ENCODE peak calls at places on chromosomes 2 and 18, in seven cellular contexts. One of them, this sample, is unnamed.

GRCh38 chr2:204665244-204665643 is 120.0 kb downstream of the PARD3B start:
- DNase-seq in neural progenitor cell: peak; percentile 6
- DNase-seq in astrocyte: peak; percentile 89
- DNase-seq in PC-9: peak; percentile 49
- DNase-seq in fibroblast of lung: peak; percentile 10
- DNase-seq in GM23248: peak; percentile 57
- DNase-seq in K562: no peak
- DNase-seq in this sample: peak; percentile 7

GRCh38 chr2:128195435-128195984 is 104.5 kb downstream of the UGGT1 start:
- DNase-seq in neural progenitor cell: no peak
- DNase-seq in astrocyte: no peak
- DNase-seq in PC-9: no peak
- DNase-seq in fibroblast of lung: no peak
- DNase-seq in GM23248: no peak
- DNase-seq in K562: no peak
- DNase-seq in this sample: no peak

GRCh38 chr18:70636991-70637390 is 348.1 kb downstream of the SOCS6 start:
- DNase-seq in neural progenitor cell: no peak
- DNase-seq in astrocyte: peak; percentile 1
- DNase-seq in PC-9: no peak
- DNase-seq in fibroblast of lung: no peak
- DNase-seq in GM23248: peak; percentile 26
- DNase-seq in K562: no peak
- DNase-seq in this sample: no peak

GRCh38 chr2:216731465-216731864 is 36.1 kb upstream of the IGFBP5 start:
- DNase-seq in neural progenitor cell: no peak
- DNase-seq in astrocyte: no peak
- DNase-seq in PC-9: no peak
- DNase-seq in fibroblast of lung: no peak
- DNase-seq in GM23248: no peak
- DNase-seq in K562: no peak
- DNase-seq in this sample: no peak

GRCh38 chr2:233208382-233209116 is 42.9 kb upstream of the ATG16L1 start:
- DNase-seq in neural progenitor cell: no peak
- DNase-seq in astrocyte: no peak
- DNase-seq in PC-9: peak; percentile 84
- DNase-seq in fibroblast of lung: no peak
- DNase-seq in GM23248: peak; percentile 11
- DNase-seq in K562: no peak
- DNase-seq in this sample: peak; percentile 27

GRCh38 chr2:236498369-236498768 is 71.3 kb upstream of the ACKR3 start:
- DNase-seq in neural progenitor cell: peak; percentile 49
- DNase-seq in astrocyte: peak; percentile 90
- DNase-seq in PC-9: peak; percentile 79
- DNase-seq in fibroblast of lung: no peak
- DNase-seq in GM23248: peak; percentile 74
- DNase-seq in K562: no peak
- DNase-seq in this sample: peak; percentile 39

GRCh38 chr2:237475704-237476107 is 11.3 kb upstream of the MLPH start:
- DNase-seq in neural progenitor cell: no peak
- DNase-seq in astrocyte: peak; percentile 83
- DNase-seq in PC-9: no peak
- DNase-seq in fibroblast of lung: no peak
- DNase-seq in GM23248: peak; percentile 92
- DNase-seq in K562: no peak
- DNase-seq in this sample: peak; percentile 74

GRCh38 chr2:62501059-62501458 is 4.9 kb downstream of the TMEM17 start:
- DNase-seq in neural progenitor cell: no peak
- DNase-seq in astrocyte: no peak
- DNase-seq in PC-9: no peak
- DNase-seq in fibroblast of lung: no peak
- DNase-seq in GM23248: no peak
- DNase-seq in K562: no peak
- DNase-seq in this sample: no peak

GRCh38 chr18:9673296-9674251 is 34.5 kb upstream of the RAB31 start:
- DNase-seq in neural progenitor cell: peak; percentile 44
- DNase-seq in astrocyte: peak; percentile 50
- DNase-seq in PC-9: peak; percentile 84
- DNase-seq in fibroblast of lung: peak; percentile 83
- DNase-seq in GM23248: peak; percentile 85
- DNase-seq in K562: peak; percentile 73
- DNase-seq in this sample: peak; percentile 99

GRCh38 chr2:223648755-223649154 is 46.6 kb upstream of the SCG2 start:
- DNase-seq in neural progenitor cell: no peak
- DNase-seq in astrocyte: no peak
- DNase-seq in PC-9: no peak
- DNase-seq in fibroblast of lung: no peak
- DNase-seq in GM23248: no peak
- DNase-seq in K562: no peak
- DNase-seq in this sample: no peak

GRCh38 chr2:61887684-61888303 is 662 bp downstream of the CCT4 start:
- DNase-seq in neural progenitor cell: peak; percentile 46
- DNase-seq in astrocyte: peak; percentile 47
- DNase-seq in PC-9: no peak
- DNase-seq in fibroblast of lung: peak; percentile 50
- DNase-seq in GM23248: peak; percentile 80
- DNase-seq in K562: peak; percentile 55
- DNase-seq in this sample: peak; percentile 37

GRCh38 chr2:221896505-221897151 is 324.5 kb upstream of the EPHA4 start:
- DNase-seq in neural progenitor cell: peak; percentile 18
- DNase-seq in astrocyte: peak; percentile 93
- DNase-seq in PC-9: no peak
- DNase-seq in fibroblast of lung: peak; percentile 60
- DNase-seq in GM23248: peak; percentile 83
- DNase-seq in K562: no peak
- DNase-seq in this sample: peak; percentile 13

DNA sequence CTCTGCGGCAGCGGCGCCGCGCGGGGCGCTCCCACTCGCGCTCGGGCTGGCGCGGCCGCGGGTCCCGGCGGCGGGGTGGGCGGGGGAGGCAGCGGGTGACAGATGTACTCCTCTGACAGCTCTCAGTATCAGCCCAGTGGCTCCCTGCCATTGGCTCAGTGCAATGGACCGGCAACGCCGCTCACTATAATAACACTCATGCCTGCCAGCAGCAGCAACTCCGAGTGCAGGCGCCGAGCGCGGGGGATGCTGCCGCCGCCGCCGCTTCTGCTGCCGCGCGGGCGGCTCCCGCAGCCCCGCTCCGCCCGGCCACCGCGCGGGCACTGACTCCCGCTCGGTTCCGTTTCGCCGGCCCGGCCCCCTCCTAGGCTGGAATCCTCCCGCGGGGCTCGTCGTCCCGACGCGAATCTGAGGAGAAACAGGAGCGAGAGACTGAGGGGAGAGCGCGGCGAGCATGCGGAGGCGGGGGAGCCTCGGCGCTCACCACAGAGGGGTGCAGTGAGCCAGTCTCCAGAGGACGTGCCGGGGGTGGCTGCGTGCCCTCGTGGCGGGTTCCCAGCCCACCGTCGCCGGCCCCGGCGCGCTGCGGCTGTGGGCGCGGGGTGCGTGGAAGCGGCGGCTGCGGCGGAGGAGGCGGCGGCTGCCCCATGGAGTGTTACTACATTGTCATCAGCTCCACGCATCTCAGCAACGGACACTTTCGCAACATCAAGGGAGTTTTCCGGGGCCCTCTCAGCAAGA is at the start of gene ZNF804A:
- DNase-seq in neural progenitor cell: peak; percentile 81
- DNase-seq in astrocyte: peak; percentile 63
- DNase-seq in PC-9: peak; percentile 9
- DNase-seq in fibroblast of lung: peak; percentile 68
- DNase-seq in GM23248: peak; percentile 80
- DNase-seq in K562: peak; percentile 43
- DNase-seq in this sample: peak; percentile 4
- TF ChIP-seq EZH2 in neural progenitor cell: peak; percentile 60
- TF ChIP-seq EZH2 in astrocyte: no peak
- TF ChIP-seq EZH2 in PC-9: no peak
- TF ChIP-seq EZH2 in fibroblast of lung: no peak
- TF ChIP-seq EZH2 in GM23248: no peak
- TF ChIP-seq EZH2 in K562: no peak
- TF ChIP-seq EZH2 in this sample: peak; percentile 62

GRCh38 chr2:136116813-136117390 is 1.0 kb downstream of the CXCR4 start:
- DNase-seq in neural progenitor cell: peak; percentile 51
- DNase-seq in astrocyte: no peak
- DNase-seq in PC-9: no peak
- DNase-seq in fibroblast of lung: no peak
- DNase-seq in GM23248: no peak
- DNase-seq in K562: no peak
- DNase-seq in this sample: peak; percentile 6
- TF ChIP-seq EZH2 in neural progenitor cell: peak; percentile 40
- TF ChIP-seq EZH2 in astrocyte: no peak
- TF ChIP-seq EZH2 in PC-9: no peak
- TF ChIP-seq EZH2 in fibroblast of lung: no peak
- TF ChIP-seq EZH2 in GM23248: peak; percentile 75
- TF ChIP-seq EZH2 in K562: no peak
- TF ChIP-seq EZH2 in this sample: no peak

GRCh38 chr2:29223257-29223656 is 108.0 kb downstream of the CLIP4 start:
- DNase-seq in neural progenitor cell: no peak
- DNase-seq in astrocyte: no peak
- DNase-seq in PC-9: no peak
- DNase-seq in fibroblast of lung: no peak
- DNase-seq in GM23248: no peak
- DNase-seq in K562: no peak
- DNase-seq in this sample: no peak

GRCh38 chr2:29224693-29225551 is 109.7 kb downstream of the CLIP4 start:
- DNase-seq in neural progenitor cell: no peak
- DNase-seq in astrocyte: no peak
- DNase-seq in PC-9: no peak
- DNase-seq in fibroblast of lung: no peak
- DNase-seq in GM23248: no peak
- DNase-seq in K562: no peak
- DNase-seq in this sample: no peak

GRCh38 chr2:29223851-29224692 is 108.9 kb downstream of the CLIP4 start:
- DNase-seq in neural progenitor cell: no peak
- DNase-seq in astrocyte: peak; percentile 69
- DNase-seq in PC-9: peak; percentile 73
- DNase-seq in fibroblast of lung: peak; percentile 88
- DNase-seq in GM23248: peak; percentile 25
- DNase-seq in K562: peak; percentile 7
- DNase-seq in this sample: peak; percentile 77

GRCh38 chr2:29220506-29221270 is 105.5 kb downstream of the CLIP4 start:
- DNase-seq in neural progenitor cell: no peak
- DNase-seq in astrocyte: no peak
- DNase-seq in PC-9: no peak
- DNase-seq in fibroblast of lung: no peak
- DNase-seq in GM23248: no peak
- DNase-seq in K562: no peak
- DNase-seq in this sample: no peak

GRCh38 chr2:29222381-29223179 is 107.4 kb downstream of the CLIP4 start:
- DNase-seq in neural progenitor cell: no peak
- DNase-seq in astrocyte: no peak
- DNase-seq in PC-9: no peak
- DNase-seq in fibroblast of lung: no peak
- DNase-seq in GM23248: no peak
- DNase-seq in K562: no peak
- DNase-seq in this sample: no peak
- TF ChIP-seq EZH2 in neural progenitor cell: no peak
- TF ChIP-seq EZH2 in astrocyte: no peak
- TF ChIP-seq EZH2 in PC-9: no peak
- TF ChIP-seq EZH2 in fibroblast of lung: no peak
- TF ChIP-seq EZH2 in GM23248: no peak
- TF ChIP-seq EZH2 in K562: no peak
- TF ChIP-seq EZH2 in this sample: no peak

DNA sequence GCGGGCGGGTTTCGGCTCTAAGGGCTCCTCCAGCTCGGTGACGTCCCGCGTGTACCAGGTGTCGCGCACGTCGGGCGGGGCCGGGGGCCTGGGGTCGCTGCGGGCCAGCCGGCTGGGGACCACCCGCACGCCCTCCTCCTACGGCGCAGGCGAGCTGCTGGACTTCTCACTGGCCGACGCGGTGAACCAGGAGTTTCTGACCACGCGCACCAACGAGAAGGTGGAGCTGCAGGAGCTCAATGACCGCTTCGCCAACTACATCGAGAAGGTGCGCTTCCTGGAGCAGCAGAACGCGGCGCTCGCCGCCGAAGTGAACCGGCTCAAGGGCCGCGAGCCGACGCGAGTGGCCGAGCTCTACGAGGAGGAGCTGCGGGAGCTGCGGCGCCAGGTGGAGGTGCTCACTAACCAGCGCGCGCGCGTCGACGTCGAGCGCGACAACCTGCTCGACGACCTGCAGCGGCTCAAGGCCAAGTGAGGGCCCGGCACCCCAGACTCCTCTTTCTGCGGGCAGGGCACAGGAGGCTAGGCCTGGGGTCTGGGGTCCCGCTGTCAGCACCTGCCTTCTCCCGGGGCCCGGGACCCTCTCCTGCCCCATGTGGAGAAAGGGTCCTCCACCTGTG is 503 bp downstream of the DES start:
- DNase-seq in neural progenitor cell: peak; percentile 42
- DNase-seq in astrocyte: no peak
- DNase-seq in PC-9: no peak
- DNase-seq in fibroblast of lung: no peak
- DNase-seq in GM23248: peak; percentile 44
- DNase-seq in K562: no peak
- DNase-seq in this sample: no peak
- TF ChIP-seq EZH2 in neural progenitor cell: peak; percentile 58
- TF ChIP-seq EZH2 in astrocyte: peak; percentile 50
- TF ChIP-seq EZH2 in PC-9: no peak
- TF ChIP-seq EZH2 in fibroblast of lung: peak; percentile 65
- TF ChIP-seq EZH2 in GM23248: no peak
- TF ChIP-seq EZH2 in K562: no peak
- TF ChIP-seq EZH2 in this sample: no peak

DNA sequence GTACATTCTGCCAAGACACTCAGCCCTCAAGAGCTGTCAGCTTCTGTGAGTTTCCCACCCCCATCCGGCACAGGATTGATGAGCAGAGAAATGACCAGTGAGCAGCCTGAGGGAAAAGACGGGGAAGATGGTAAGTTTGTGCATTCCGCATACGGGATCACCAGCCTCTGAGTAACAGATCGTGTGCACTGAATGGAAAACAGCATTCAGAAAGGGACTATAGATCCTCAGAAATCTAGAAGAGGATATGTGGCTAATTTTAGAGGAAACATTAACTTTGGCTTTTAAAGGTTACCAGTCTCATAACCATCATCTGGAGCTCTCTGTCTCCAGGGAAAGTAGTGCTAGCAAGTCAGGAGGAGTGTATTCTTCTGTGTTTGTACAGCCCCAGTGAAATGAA is 326.0 kb downstream of the TGIF1 start:
- DNase-seq in neural progenitor cell: no peak
- DNase-seq in astrocyte: no peak
- DNase-seq in PC-9: no peak
- DNase-seq in fibroblast of lung: no peak
- DNase-seq in GM23248: no peak
- DNase-seq in K562: no peak
- DNase-seq in this sample: no peak
- TF ChIP-seq EZH2 in neural progenitor cell: no peak
- TF ChIP-seq EZH2 in astrocyte: no peak
- TF ChIP-seq EZH2 in PC-9: no peak
- TF ChIP-seq EZH2 in fibroblast of lung: no peak
- TF ChIP-seq EZH2 in GM23248: no peak
- TF ChIP-seq EZH2 in K562: no peak
- TF ChIP-seq EZH2 in this sample: no peak

This sample was measured in mammary epithelial cell.